ENCODE peak calls at places on chromosomes 3 and 15, in ten cellular contexts. K, I, S, C, V, H, X, Z, D and W are unnamed samples.

GRCh38 chr3:111735271-111735758 is 123.8 kb upstream of the PHLDB2 start:
- DNase-seq in K (no peak), I (no peak), S (peak; percentile 40), C (peak; percentile 100), V (no peak), H (no peak), X (no peak), Z (no peak), D (peak; percentile 94), W (no peak)

GRCh38 chr3:156400735-156401134 is 154.2 kb downstream of the SSR3 start:
- DNase-seq in K (no peak), I (no peak), S (no peak), C (no peak), V (no peak), H (no peak), X (no peak), Z (no peak), D (no peak), W (no peak)

GRCh38 chr15:74350295-74351275 is 16.9 kb downstream of the CYP11A1 start:
- DNase-seq in K (no peak), I (peak; percentile 9), S (no peak), C (no peak), V (no peak), H (no peak), X (no peak), Z (no peak), D (no peak), W (no peak)

GRCh38 chr3:21750831-21751391 is at the start of gene ZNF385D:
- DNase-seq in K (peak; percentile 70), I (peak; percentile 12), S (no peak), C (peak; percentile 88), V (peak; percentile 67), H (no peak), X (peak; percentile 7), Z (no peak), D (peak; percentile 33), W (no peak)

GRCh38 chr3:132804498-132804897 is 82.3 kb upstream of the NPHP3 start:
- DNase-seq in K (no peak), I (no peak), S (no peak), C (peak; percentile 68), V (no peak), H (no peak), X (no peak), Z (no peak), D (no peak), W (no peak)

GRCh38 chr3:14286887-14287496 is 108.4 kb downstream of the LSM3 start:
- DNase-seq in K (no peak), I (no peak), S (no peak), C (no peak), V (no peak), H (no peak), X (no peak), Z (no peak), D (no peak), W (peak; percentile 60)

GRCh38 chr3:15380980-15381890 is 46.1 kb downstream of the METTL6 start:
- DNase-seq in K (no peak), I (peak; percentile 50), S (no peak), C (no peak), V (no peak), H (no peak), X (no peak), Z (peak; percentile 28), D (no peak), W (no peak)

GRCh38 chr3:31053299-31053698 is 158.8 kb upstream of the GADL1 start:
- DNase-seq in K (no peak), I (no peak), S (no peak), C (no peak), V (no peak), H (no peak), X (no peak), Z (no peak), D (no peak), W (no peak)

GRCh38 chr3:33064929-33065328 is 32.0 kb downstream of the GLB1 start:
- DNase-seq in K (no peak), I (no peak), S (no peak), C (no peak), V (no peak), H (no peak), X (no peak), Z (no peak), D (no peak), W (no peak)

GRCh38 chr3:45860481-45860880 is 18.6 kb upstream of the LZTFL1 start:
- DNase-seq in K (no peak), I (no peak), S (no peak), C (no peak), V (no peak), H (no peak), X (no peak), Z (no peak), D (no peak), W (no peak)

GRCh38 chr3:148911173-148911572 is 46.1 kb downstream of the CPA3 start:
- DNase-seq in K (no peak), I (no peak), S (no peak), C (peak; percentile 11), V (no peak), H (no peak), X (no peak), Z (no peak), D (no peak), W (no peak)

DNA sequence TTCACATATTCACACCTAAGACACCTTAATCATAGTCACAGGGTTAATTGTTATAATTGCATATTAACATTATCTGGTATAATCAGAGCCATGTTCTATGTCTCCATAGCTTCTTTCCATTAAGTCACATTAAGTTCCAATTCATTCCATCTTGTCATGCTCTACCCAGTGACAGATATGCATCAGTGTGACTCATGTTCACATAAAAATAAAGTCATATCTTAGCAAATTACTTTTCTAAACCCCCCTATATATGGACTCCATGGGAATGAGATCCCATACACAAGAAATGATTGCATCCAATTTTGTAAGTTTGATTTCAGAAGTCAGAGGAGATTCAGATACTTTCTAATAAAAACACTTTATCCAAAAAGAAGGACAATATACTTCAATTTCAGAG is 27.3 kb downstream of the THBS1 start:
- DNase-seq in K (no peak), I (no peak), S (no peak), C (no peak), V (no peak), H (no peak), X (no peak), Z (no peak), D (no peak), W (no peak)
- TF ChIP-seq CTCF in K (no peak), I (no peak), S (no peak), C (no peak), V (no peak), H (no peak), X (no peak), Z (no peak), D (no peak), W (no peak)

GRCh38 chr15:32131803-32132202 is 101.5 kb downstream of the CHRNA7 start:
- DNase-seq in K (no peak), I (no peak), S (no peak), C (no peak), V (no peak), H (no peak), X (no peak), Z (no peak), D (no peak), W (no peak)
- H3K4me3 ChIP-seq in K (no peak overlapping the region), I (no peak overlapping the region), S (no peak overlapping the region), C (no peak overlapping the region), V (no peak overlapping the region), H (no peak overlapping the region), X (no peak overlapping the region), Z (no peak overlapping the region), D (no peak overlapping the region), W (no peak overlapping the region)

GRCh38 chr15:26972636-26973035 is 1.7 kb downstream of the GABRG3 start:
- DNase-seq in K (no peak), I (no peak), S (no peak), C (peak; percentile 45), V (no peak), H (no peak), X (no peak), Z (no peak), D (no peak), W (no peak)

GRCh38 chr15:26970712-26971210 is at the start of gene GABRG3:
- DNase-seq in K (no peak), I (no peak), S (peak; percentile 32), C (peak; percentile 36), V (peak; percentile 81), H (no peak), X (no peak), Z (no peak), D (no peak), W (no peak)

GRCh38 chr15:26971303-26972018 is 480 bp downstream of the GABRG3 start:
- DNase-seq in K (no peak), I (no peak), S (no peak), C (peak; percentile 12), V (peak; percentile 46), H (no peak), X (no peak), Z (no peak), D (no peak), W (no peak)

GRCh38 chr15:26974120-26974780 is 3.3 kb downstream of the GABRG3 start:
- DNase-seq in K (no peak), I (no peak), S (peak; percentile 35), C (peak; percentile 48), V (peak; percentile 11), H (no peak), X (no peak), Z (no peak), D (peak; percentile 9), W (no peak)
- TF ChIP-seq CTCF in K (no peak), I (no peak), S (peak; percentile 52), C (peak; percentile 48), V (peak; percentile 40), H (no peak), X (peak; percentile 37), Z (no peak), D (peak; percentile 19), W (no peak)

DNA sequence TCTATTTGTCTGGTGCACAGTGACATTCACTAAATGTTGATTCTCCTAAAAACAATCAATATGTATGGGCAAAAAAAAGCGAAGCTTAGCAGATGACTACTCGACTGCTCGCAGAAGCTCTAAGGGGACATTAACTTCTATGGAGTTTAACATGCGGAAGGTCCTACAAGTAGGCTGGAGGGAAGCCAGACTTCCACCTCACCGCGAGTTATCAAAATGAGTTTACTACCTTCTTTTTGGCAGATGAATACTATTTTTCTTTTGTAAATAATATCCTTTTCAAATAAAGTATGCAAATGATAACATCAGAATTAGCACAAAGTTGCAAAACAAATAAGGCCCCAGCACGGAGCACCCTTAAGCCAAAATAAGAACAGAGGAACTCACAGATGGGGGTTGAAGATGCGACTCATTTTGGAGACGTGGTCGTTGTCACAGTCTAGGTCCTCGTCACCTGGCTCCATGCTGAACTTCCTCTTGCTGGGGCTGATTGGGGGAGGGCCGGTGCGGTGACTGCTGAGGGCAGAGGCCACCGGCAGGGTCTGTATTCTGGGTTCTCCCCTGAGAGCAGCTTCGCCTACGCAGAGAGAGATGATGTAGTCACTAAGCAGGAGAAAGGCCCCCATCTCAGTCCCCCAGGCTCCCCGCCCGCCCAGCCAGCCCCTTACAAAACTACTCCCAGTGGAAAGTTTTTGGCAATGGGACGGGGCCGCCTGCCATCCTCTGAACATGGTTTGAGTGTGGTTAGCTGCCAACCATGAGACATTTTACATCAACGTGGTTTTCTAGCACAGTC is 42.1 kb downstream of the VGLL4 start:
- DNase-seq in K (peak; percentile 69), I (no peak), S (no peak), C (peak; percentile 74), V (no peak), H (no peak), X (no peak), Z (no peak), D (peak; percentile 39), W (peak; percentile 48)
- H3K4me3 ChIP-seq in K (no peak overlapping the region), I (no peak overlapping the region), S (no peak overlapping the region), C (no peak overlapping the region), V (no peak overlapping the region), H (no peak overlapping the region), X (no peak overlapping the region), Z (no peak overlapping the region), D (no peak overlapping the region), W (no peak overlapping the region)

GRCh38 chr15:33608714-33609113 is 297.9 kb downstream of the RYR3 start:
- DNase-seq in K (no peak), I (no peak), S (no peak), C (no peak), V (peak; percentile 7), H (no peak), X (no peak), Z (no peak), D (no peak), W (no peak)
- TF ChIP-seq CTCF in K (no peak), I (peak; percentile 24), S (peak; percentile 43), C (peak; percentile 9), V (peak; percentile 31), H (no peak), X (peak; percentile 33), Z (no peak), D (peak; percentile 22), W (no peak)